ENCODE peak calls at places on chromosome 20, in four cellular contexts. One of them, this sample, is unnamed.

GRCh38 chr20:52312131-52312729 is 120.7 kb upstream of the ZFP64 start:
- DNase-seq in activated CD4-positive, CD25-positive, alpha-beta regulatory T cell: no peak
- DNase-seq in heart right ventricle: no peak
- DNase-seq in cardiac muscle cell: peak
- DNase-seq in this sample: peak

GRCh38 chr20:24960861-24961260 is 11.8 kb downstream of the CST7 start:
- DNase-seq in activated CD4-positive, CD25-positive, alpha-beta regulatory T cell: no peak
- DNase-seq in heart right ventricle: no peak
- DNase-seq in cardiac muscle cell: no peak
- DNase-seq in this sample: no peak

GRCh38 chr20:1264727-1265126 is 1.4 kb upstream of the SNPH start:
- DNase-seq in activated CD4-positive, CD25-positive, alpha-beta regulatory T cell: no peak
- DNase-seq in heart right ventricle: no peak
- DNase-seq in cardiac muscle cell: no peak
- DNase-seq in this sample: no peak

GRCh38 chr20:59724457-59725366 is 120.4 kb downstream of the PHACTR3 start:
- DNase-seq in activated CD4-positive, CD25-positive, alpha-beta regulatory T cell: no peak
- DNase-seq in heart right ventricle: no peak
- DNase-seq in cardiac muscle cell: no peak
- DNase-seq in this sample: no peak

GRCh38 chr20:47878601-47879004 is 93.3 kb upstream of the SULF2 start:
- DNase-seq in activated CD4-positive, CD25-positive, alpha-beta regulatory T cell: no peak
- DNase-seq in heart right ventricle: no peak
- DNase-seq in cardiac muscle cell: peak
- DNase-seq in this sample: peak

GRCh38 chr20:14951707-14952106 is 614.3 kb upstream of the FLRT3 start:
- DNase-seq in activated CD4-positive, CD25-positive, alpha-beta regulatory T cell: no peak
- DNase-seq in heart right ventricle: no peak
- DNase-seq in cardiac muscle cell: peak
- DNase-seq in this sample: peak

GRCh38 chr20:11902264-11902663 is 15.4 kb upstream of the BTBD3 start:
- DNase-seq in activated CD4-positive, CD25-positive, alpha-beta regulatory T cell: no peak
- DNase-seq in heart right ventricle: no peak
- DNase-seq in cardiac muscle cell: no peak
- DNase-seq in this sample: no peak

GRCh38 chr20:62921119-62921687 is 5.1 kb downstream of the DIDO1 start:
- DNase-seq in activated CD4-positive, CD25-positive, alpha-beta regulatory T cell: no peak
- DNase-seq in heart right ventricle: no peak
- DNase-seq in cardiac muscle cell: peak
- DNase-seq in this sample: peak

GRCh38 chr20:47857142-47857993 is 72.1 kb upstream of the SULF2 start:
- DNase-seq in activated CD4-positive, CD25-positive, alpha-beta regulatory T cell: no peak
- DNase-seq in heart right ventricle: peak
- DNase-seq in cardiac muscle cell: peak
- DNase-seq in this sample: no peak

GRCh38 chr20:23189341-23189740 is 103.2 kb upstream of the CD93 start:
- DNase-seq in activated CD4-positive, CD25-positive, alpha-beta regulatory T cell: no peak
- DNase-seq in heart right ventricle: no peak
- DNase-seq in cardiac muscle cell: no peak
- DNase-seq in this sample: no peak

This sample was measured in lung microvascular endothelial cell.